ENCODE peak calls at places on chromosomes 12 and 14, in seven cellular contexts. M is activated CD8-positive, alpha-beta T cell treated with anti-CD3 and anti-CD28 coated beads for 36 hours; C is neural progenitor cell; N is pancreas; R is HL-60; O is GM12865; B is testis. D is an unnamed sample.

GRCh38 chr14:104863131-104863862 is 1.8 kb upstream of the CEP170B start:
- DNase-seq in M (no peak), C (peak; percentile 1), N (peak; percentile 35), R (no peak), O (no peak), B (no peak), D (no peak)

GRCh38 chr14:94879504-94879903 is 109.6 kb upstream of the GSC start:
- DNase-seq in M (no peak), C (no peak), N (no peak), R (no peak), O (no peak), B (no peak), D (no peak)

GRCh38 chr12:98470469-98471082 is 44.8 kb upstream of the TMPO start:
- DNase-seq in M (no peak), C (no peak), N (no peak), R (peak; percentile 51), O (peak; percentile 22), B (no peak), D (no peak)

GRCh38 chr12:49665384-49665783 is 41.8 kb downstream of the FMNL3 start:
- DNase-seq in M (no peak), C (no peak), N (no peak), R (no peak), O (no peak), B (no peak), D (no peak)

GRCh38 chr12:85923767-85924331 is 49.8 kb downstream of the NTS start:
- DNase-seq in M (no peak), C (peak; percentile 14), N (no peak), R (no peak), O (no peak), B (no peak), D (peak; percentile 8)

GRCh38 chr12:15037091-15037723 is 64.4 kb downstream of the PDE6H start:
- DNase-seq in M (no peak), C (no peak), N (no peak), R (no peak), O (no peak), B (no peak), D (no peak)

GRCh38 chr14:93132472-93133065 is 16.8 kb upstream of the ITPK1 start:
- DNase-seq in M (peak; percentile 57), C (peak; percentile 28), N (peak; percentile 45), R (no peak), O (peak; percentile 59), B (peak; percentile 79), D (peak; percentile 59)

GRCh38 chr12:19915392-19916192 is 452.7 kb upstream of the PDE3A start:
- DNase-seq in M (no peak), C (peak; percentile 66), N (no peak), R (no peak), O (peak; percentile 63), B (no peak), D (no peak)

GRCh38 chr14:67137744-67138371 is 51.4 kb upstream of the GARIN2 start:
- DNase-seq in M (no peak), C (no peak), N (no peak), R (no peak), O (peak; percentile 25), B (no peak), D (peak; percentile 15)

GRCh38 chr14:57464013-57464730 is 29.5 kb downstream of the CCDC198 start:
- DNase-seq in M (no peak), C (no peak), N (no peak), R (no peak), O (peak; percentile 9), B (no peak), D (peak; percentile 28)

GRCh38 chr14:104201063-104201462 is 62.7 kb downstream of the KIF26A start:
- DNase-seq in M (no peak), C (no peak), N (no peak), R (no peak), O (no peak), B (no peak), D (no peak)

GRCh38 chr12:88546851-88547250 is 33.4 kb downstream of the KITLG start:
- DNase-seq in M (no peak), C (no peak), N (no peak), R (no peak), O (no peak), B (no peak), D (no peak)

GRCh38 chr14:77184396-77185092 is 2.9 kb downstream of the TMEM63C start:
- DNase-seq in M (peak; percentile 37), C (no peak), N (no peak), R (no peak), O (no peak), B (no peak), D (no peak)

GRCh38 chr12:48978291-48978740 is at the start of gene WNT1:
- DNase-seq in M (no peak), C (peak; percentile 41), N (no peak), R (no peak), O (no peak), B (no peak), D (no peak)

GRCh38 chr14:89356927-89357326 is 60.1 kb downstream of the FOXN3 start:
- DNase-seq in M (no peak), C (no peak), N (no peak), R (no peak), O (no peak), B (no peak), D (no peak)

GRCh38 chr14:37060496-37061260 is 111.7 kb downstream of the SLC25A21 start:
- DNase-seq in M (no peak), C (no peak), N (no peak), R (no peak), O (no peak), B (peak; percentile 47), D (no peak)

GRCh38 chr14:104137297-104138097 is 890 bp upstream of the KIF26A start:
- DNase-seq in M (peak; percentile 69), C (peak; percentile 92), N (peak; percentile 81), R (peak; percentile 29), O (peak; percentile 55), B (peak; percentile 70), D (peak; percentile 96)

GRCh38 chr14:104975481-104976197 is 2.5 kb downstream of the AHNAK2 start:
- DNase-seq in M (peak; percentile 52), C (peak; percentile 71), N (no peak), R (no peak), O (peak; percentile 38), B (no peak), D (peak; percentile 66)

GRCh38 chr12:50981319-50982239 is 29.2 kb downstream of the HIGD1C start:
- DNase-seq in M (no peak), C (no peak), N (no peak), R (no peak), O (no peak), B (no peak), D (no peak)

GRCh38 chr12:67919406-67919805 is 69.8 kb upstream of the IFNG-AS1 start:
- DNase-seq in M (no peak), C (no peak), N (no peak), R (no peak), O (no peak), B (no peak), D (no peak)

GRCh38 chr12:129984097-129984496 is 80.3 kb upstream of the TMEM132D start:
- DNase-seq in M (no peak), C (peak; percentile 13), N (no peak), R (no peak), O (no peak), B (no peak), D (no peak)

GRCh38 chr14:58824106-58824505 is 186.3 kb downstream of the DACT1 start:
- DNase-seq in M (no peak), C (no peak), N (no peak), R (no peak), O (no peak), B (no peak), D (no peak)

GRCh38 chr14:58829594-58829993 is 191.8 kb downstream of the DACT1 start:
- DNase-seq in M (no peak), C (no peak), N (no peak), R (no peak), O (no peak), B (no peak), D (no peak)

GRCh38 chr14:58824796-58825195 is 187.0 kb downstream of the DACT1 start:
- DNase-seq in M (no peak), C (no peak), N (no peak), R (no peak), O (no peak), B (no peak), D (no peak)

GRCh38 chr14:58828298-58828697 is 190.5 kb downstream of the DACT1 start:
- DNase-seq in M (no peak), C (no peak), N (no peak), R (no peak), O (no peak), B (no peak), D (no peak)

GRCh38 chr14:58826845-58827686 is 189.3 kb downstream of the DACT1 start:
- DNase-seq in M (no peak), C (no peak), N (no peak), R (no peak), O (peak; percentile 8), B (no peak), D (no peak)
- TF ChIP-seq CTCF in M (peak; percentile 53), C (peak; percentile 56), N (no peak), R (no peak), O (peak; percentile 13), B (peak; percentile 30), D (no peak)

DNA sequence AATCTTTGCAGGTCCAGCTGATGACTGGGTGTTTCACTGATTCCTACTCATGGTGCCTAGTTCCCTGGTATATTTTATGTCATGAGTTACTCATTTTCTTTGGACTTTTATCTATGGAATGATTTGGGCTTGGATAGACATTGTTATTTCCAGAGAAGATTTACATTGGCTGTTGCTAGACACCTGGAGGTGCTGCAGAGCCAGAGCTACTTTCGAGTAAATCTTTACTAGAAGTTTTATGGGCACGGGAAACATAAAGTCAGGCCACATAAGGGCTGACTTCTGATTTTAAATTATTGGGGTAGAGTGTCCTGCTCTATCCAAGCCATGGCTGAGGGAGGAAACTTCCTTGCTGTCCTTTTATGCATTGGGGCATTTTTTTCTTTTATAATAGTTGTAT is 175.9 kb upstream of the ABCD2 start:
- DNase-seq in M (no peak), C (no peak), N (no peak), R (no peak), O (no peak), B (no peak), D (no peak)
- TF ChIP-seq CTCF in M (no peak), C (no peak), N (no peak), R (no peak), O (no peak), B (no peak), D (no peak)

GRCh38 chr12:83827860-83828259 is 1084.7 kb downstream of the SLC6A15 start:
- DNase-seq in M (no peak), C (peak; percentile 54), N (no peak), R (no peak), O (no peak), B (peak; percentile 81), D (no peak)

GRCh38 chr12:83821967-83822366 is 1090.6 kb downstream of the SLC6A15 start:
- DNase-seq in M (no peak), C (no peak), N (no peak), R (no peak), O (no peak), B (no peak), D (no peak)

GRCh38 chr12:83827193-83827592 is 1085.4 kb downstream of the SLC6A15 start:
- DNase-seq in M (no peak), C (no peak), N (no peak), R (no peak), O (no peak), B (no peak), D (no peak)

GRCh38 chr12:83823386-83824045 is 1089.1 kb downstream of the SLC6A15 start:
- DNase-seq in M (peak; percentile 58), C (peak; percentile 90), N (no peak), R (peak; percentile 41), O (peak; percentile 86), B (peak; percentile 67), D (peak; percentile 21)

GRCh38 chr12:83826112-83826511 is 1086.5 kb downstream of the SLC6A15 start:
- DNase-seq in M (peak; percentile 49), C (peak; percentile 55), N (peak; percentile 40), R (no peak), O (peak; percentile 49), B (peak; percentile 58), D (peak; percentile 25)
- TF ChIP-seq CTCF in M (peak; percentile 47), C (peak; percentile 71), N (peak; percentile 43), R (peak; percentile 77), O (peak; percentile 87), B (no peak), D (peak; percentile 88)

GRCh38 chr12:116881325-116881866 is at the start of gene HRK:
- DNase-seq in M (peak; percentile 7), C (no peak), N (no peak), R (no peak), O (no peak), B (peak; percentile 48), D (no peak)
- TF ChIP-seq CTCF in M (no peak), C (no peak), N (no peak), R (no peak), O (no peak), B (no peak), D (no peak)